ENCODE peak calls at places on chromosome 4, in eight cellular contexts. B is ovary, J is GM12865, G is astrocyte of the spinal cord, M is neural crest cell, Z is AG10803, S is progenitor cell of endocrine pancreas, V is SK-N-SH. X is an unnamed sample.

GRCh38 chr4:39636786-39637185 is 1.9 kb downstream of the SMIM14 start:
- DNase-seq in M (no peak), J (peak; percentile 54), G (peak; percentile 25), B (no peak), S (no peak), V (no peak), Z (no peak), X (no peak)

GRCh38 chr4:152398060-152398459 is 137.8 kb downstream of the FBXW7 start:
- DNase-seq in G (peak; percentile 19), S (no peak), Z (no peak), J (no peak), B (no peak), M (no peak), V (peak; percentile 22), X (no peak)

GRCh38 chr4:128315756-128316520 is 28.3 kb upstream of the PGRMC2 start:
- DNase-seq in S (no peak), G (no peak), V (no peak), Z (no peak), M (no peak), J (no peak), B (no peak), X (no peak)

GRCh38 chr4:148443550-148444295 is 1.5 kb upstream of the NR3C2 start:
- DNase-seq in J (peak; percentile 7), V (peak; percentile 38), B (peak; percentile 71), G (no peak), Z (no peak), M (peak; percentile 4), S (peak; percentile 24), X (peak; percentile 26)

GRCh38 chr4:146436423-146437162 is 85.1 kb downstream of the SLC10A7 start:
- DNase-seq in G (peak; percentile 3), Z (peak; percentile 17), B (no peak), S (no peak), M (no peak), J (no peak), V (no peak), X (no peak)

GRCh38 chr4:100935090-100935489 is 412.2 kb downstream of the PPP3CA start:
- DNase-seq in Z (no peak), S (no peak), G (no peak), B (no peak), J (peak; percentile 33), V (peak; percentile 9), M (no peak), X (no peak)

GRCh38 chr4:40056722-40057539 is at the start of gene N4BP2:
- DNase-seq in J (peak; percentile 88), M (peak; percentile 43), Z (peak; percentile 76), B (peak; percentile 94), G (peak; percentile 89), V (peak; percentile 93), S (peak; percentile 75), X (peak; percentile 89)

GRCh38 chr4:104475652-104476051 is 19.0 kb downstream of the CXXC4 start:
- DNase-seq in M (no peak), J (no peak), S (no peak), B (no peak), G (no peak), Z (no peak), V (no peak), X (no peak)

GRCh38 chr4:168900080-168900479 is 110.0 kb downstream of the CBR4 start:
- DNase-seq in V (no peak), Z (peak; percentile 61), S (no peak), J (no peak), G (no peak), B (peak; percentile 41), M (no peak), X (no peak)

GRCh38 chr4:2259036-2259540 is 2.8 kb downstream of the MXD4 start:
- DNase-seq in B (peak; percentile 41), M (no peak), J (no peak), Z (no peak), S (peak; percentile 8), G (no peak), V (no peak), X (no peak)

GRCh38 chr4:23934915-23935314 is 45.1 kb upstream of the PPARGC1A start:
- DNase-seq in M (no peak), S (no peak), B (peak; percentile 45), Z (peak; percentile 96), G (peak; percentile 92), V (no peak), J (no peak), X (no peak)

GRCh38 chr4:120353235-120353634 is 286.6 kb upstream of the MAD2L1 start:
- DNase-seq in M (no peak), B (no peak), Z (no peak), G (no peak), V (no peak), J (no peak), S (no peak), X (no peak)

GRCh38 chr4:24070117-24070516 is 180.3 kb upstream of the PPARGC1A start:
- DNase-seq in V (no peak), J (no peak), S (no peak), G (peak; percentile 79), M (no peak), B (no peak), Z (peak; percentile 65), X (no peak)

GRCh38 chr4:168868044-168868855 is 141.8 kb downstream of the CBR4 start:
- DNase-seq in M (no peak), B (no peak), Z (peak; percentile 86), S (no peak), V (no peak), G (peak; percentile 90), J (no peak), X (no peak)

GRCh38 chr4:110195561-110196205 is 2.7 kb downstream of the ELOVL6 start:
- DNase-seq in J (peak; percentile 46), B (no peak), Z (no peak), V (no peak), S (no peak), M (no peak), G (peak; percentile 17), X (no peak)

GRCh38 chr4:189113389-189113888 is 827.2 kb upstream of the FRG1 start:
- DNase-seq in M (no peak), Z (no peak), J (no peak), S (no peak), V (no peak), G (no peak), B (no peak), X (no peak)

GRCh38 chr4:76108467-76109181 is 34.1 kb downstream of the ART3 start:
- DNase-seq in Z (no peak), J (peak; percentile 12), S (no peak), G (no peak), V (peak; percentile 10), M (no peak), B (no peak), X (no peak)

GRCh38 chr4:73870260-73870659 is 1.1 kb downstream of the CXCL1 start:
- DNase-seq in S (no peak), J (no peak), M (no peak), V (no peak), Z (no peak), G (no peak), B (no peak), X (no peak)

GRCh38 chr4:105542032-105542431 is 10.4 kb upstream of the ARHGEF38 start:
- DNase-seq in G (no peak), M (no peak), V (no peak), Z (no peak), B (no peak), S (no peak), J (no peak), X (no peak)

GRCh38 chr4:75633846-75634245 is 3.5 kb upstream of the CDKL2 start:
- DNase-seq in G (peak; percentile 67), V (no peak), B (no peak), Z (peak; percentile 82), J (no peak), S (no peak), M (no peak), X (no peak)

GRCh38 chr4:108081251-108081650 is 87.5 kb downstream of the LEF1 start:
- DNase-seq in B (no peak), G (no peak), V (no peak), Z (no peak), S (no peak), M (no peak), J (no peak), X (no peak)

GRCh38 chr4:6869944-6870343 is 39.7 kb upstream of the TBC1D14 start:
- DNase-seq in V (no peak), Z (no peak), B (no peak), J (no peak), G (no peak), M (no peak), S (no peak), X (no peak)

GRCh38 chr4:7095611-7096155 is 27.8 kb upstream of the GRPEL1 start:
- DNase-seq in Z (no peak), V (no peak), M (no peak), G (no peak), J (no peak), S (no peak), B (no peak), X (no peak)

GRCh38 chr4:14837860-14838259 is 164.4 kb upstream of the CPEB2 start:
- DNase-seq in B (no peak), G (no peak), S (no peak), M (no peak), V (no peak), Z (no peak), J (peak; percentile 32), X (no peak)
- TF ChIP-seq CTCF in B (no peak), G (no peak), S (no peak), M (no peak), V (no peak), Z (no peak), J (peak; percentile 18), X (no peak)

GRCh38 chr4:56430203-56430602 is 5.2 kb downstream of the PPAT start:
- DNase-seq in S (no peak), V (no peak), J (no peak), Z (no peak), M (no peak), G (no peak), B (no peak), X (no peak)

GRCh38 chr4:56434599-56435000 is 815 bp downstream of the PPAT start:
- DNase-seq in J (no peak), B (no peak), Z (peak; percentile 49), G (peak; percentile 68), M (no peak), S (no peak), V (no peak), X (no peak)

GRCh38 chr4:56435748-56436442 is at the start of gene PAICS:
- DNase-seq in V (peak; percentile 93), M (peak; percentile 92), Z (peak; percentile 90), G (peak; percentile 95), J (peak; percentile 97), S (peak; percentile 96), B (peak; percentile 97), X (peak; percentile 99)

GRCh38 chr4:56433280-56433679 is 2.1 kb downstream of the PPAT start:
- DNase-seq in J (no peak), G (no peak), B (no peak), Z (no peak), V (no peak), M (no peak), S (no peak), X (no peak)

GRCh38 chr4:56435001-56435747 is at the start of gene PPAT:
- DNase-seq in J (peak; percentile 99), B (peak; percentile 98), Z (peak; percentile 95), S (peak; percentile 98), V (peak; percentile 98), G (peak; percentile 99), M (peak; percentile 97), X (peak; percentile 99)
- TF ChIP-seq CTCF in J (peak; percentile 2), B (peak; percentile 72), Z (peak; percentile 4), S (peak; percentile 38), V (no peak), G (peak; percentile 10), M (peak; percentile 32), X (no peak)

GRCh38 chr4:42512226-42512625 is 114.9 kb downstream of the SHISA3 start:
- DNase-seq in G (no peak), Z (no peak), V (no peak), M (no peak), B (no peak), S (no peak), J (no peak), X (no peak)
- TF ChIP-seq CTCF in G (no peak), Z (no peak), V (no peak), M (no peak), B (no peak), S (no peak), J (no peak), X (no peak)

GRCh38 chr4:53614616-53615015 is 23.3 kb upstream of the LNX1 start:
- DNase-seq in M (no peak), B (no peak), S (no peak), V (no peak), G (no peak), J (no peak), Z (no peak), X (no peak)
- TF ChIP-seq CTCF in M (peak; percentile 29), B (no peak), S (peak; percentile 31), V (peak; percentile 6), G (no peak), J (no peak), Z (peak; percentile 9), X (no peak)